ENCODE peak calls at places on chromosomes 5 and 9, in four cellular contexts. One of them, this sample, is unnamed. For H3K27me3, the result is how much of the 10 kb centered on the place peaks cover.

GRCh38 chr9:108272350-108272899 is 583.4 kb downstream of the ACTL7B start:
- DNase-seq in RWPE2: no peak
- DNase-seq in IMR-90: peak
- DNase-seq in lower lobe of right lung: peak
- DNase-seq in this sample: peak

GRCh38 chr9:35508069-35508468 is 18.2 kb downstream of the RUSC2 start:
- DNase-seq in RWPE2: no peak
- DNase-seq in IMR-90: peak
- DNase-seq in lower lobe of right lung: no peak
- DNase-seq in this sample: no peak

GRCh38 chr9:127682351-127683136 is 24.2 kb upstream of the CFAP157 start:
- DNase-seq in RWPE2: no peak
- DNase-seq in IMR-90: no peak
- DNase-seq in lower lobe of right lung: no peak
- DNase-seq in this sample: no peak

GRCh38 chr5:176427971-176428370 is 11.6 kb upstream of the CLTB start:
- DNase-seq in RWPE2: no peak
- DNase-seq in IMR-90: peak
- DNase-seq in lower lobe of right lung: no peak
- DNase-seq in this sample: no peak

GRCh38 chr9:38733503-38733902 is 13.6 kb upstream of the FAM240B start:
- DNase-seq in RWPE2: no peak
- DNase-seq in IMR-90: no peak
- DNase-seq in lower lobe of right lung: no peak
- DNase-seq in this sample: no peak

GRCh38 chr5:112125910-112126309 is 293.2 kb downstream of the EPB41L4A start:
- DNase-seq in RWPE2: no peak
- DNase-seq in IMR-90: peak
- DNase-seq in lower lobe of right lung: no peak
- DNase-seq in this sample: no peak

GRCh38 chr5:151406322-151406947 is 41.0 kb upstream of the SLC36A1 start:
- DNase-seq in RWPE2: no peak
- DNase-seq in IMR-90: peak
- DNase-seq in lower lobe of right lung: no peak
- DNase-seq in this sample: no peak

GRCh38 chr5:130323804-130324454 is 419.7 kb downstream of the CHSY3 start:
- DNase-seq in RWPE2: no peak
- DNase-seq in IMR-90: no peak
- DNase-seq in lower lobe of right lung: no peak
- DNase-seq in this sample: no peak

GRCh38 chr5:10283927-10284635 is 23.6 kb downstream of the CMBL start:
- DNase-seq in RWPE2: peak
- DNase-seq in IMR-90: peak
- DNase-seq in lower lobe of right lung: peak
- DNase-seq in this sample: peak

GRCh38 chr9:82934949-82935348 is 128.0 kb downstream of the RASEF start:
- DNase-seq in RWPE2: no peak
- DNase-seq in IMR-90: peak
- DNase-seq in lower lobe of right lung: no peak
- DNase-seq in this sample: peak

GRCh38 chr9:121939643-121940042 is 153.5 kb downstream of the TTLL11 start:
- DNase-seq in RWPE2: no peak
- DNase-seq in IMR-90: no peak
- DNase-seq in lower lobe of right lung: no peak
- DNase-seq in this sample: no peak

GRCh38 chr5:169649486-169649885 is 12.4 kb downstream of the DOCK2 start:
- DNase-seq in RWPE2: no peak
- DNase-seq in IMR-90: no peak
- DNase-seq in lower lobe of right lung: no peak
- DNase-seq in this sample: no peak

GRCh38 chr9:114016629-114017423 is 61.3 kb downstream of the AMBP start:
- DNase-seq in RWPE2: no peak
- DNase-seq in IMR-90: no peak
- DNase-seq in lower lobe of right lung: no peak
- DNase-seq in this sample: no peak

GRCh38 chr9:34884732-34885131 is 73.4 kb upstream of the PHF24 start:
- DNase-seq in RWPE2: no peak
- DNase-seq in IMR-90: no peak
- DNase-seq in lower lobe of right lung: no peak
- DNase-seq in this sample: no peak

GRCh38 chr9:134185536-134186011 is 21.2 kb upstream of the RNU6ATAC start:
- DNase-seq in RWPE2: no peak
- DNase-seq in IMR-90: no peak
- DNase-seq in lower lobe of right lung: no peak
- DNase-seq in this sample: peak

GRCh38 chr5:126267435-126267834 is 155.8 kb upstream of the GRAMD2B start:
- DNase-seq in RWPE2: no peak
- DNase-seq in IMR-90: no peak
- DNase-seq in lower lobe of right lung: no peak
- DNase-seq in this sample: no peak

GRCh38 chr5:156835905-156836304 is 14.2 kb upstream of the PPP1R2B start:
- DNase-seq in RWPE2: no peak
- DNase-seq in IMR-90: no peak
- DNase-seq in lower lobe of right lung: no peak
- DNase-seq in this sample: peak

GRCh38 chr5:137751869-137752491 is 2.2 kb downstream of the HNRNPA0 start:
- DNase-seq in RWPE2: no peak
- DNase-seq in IMR-90: peak
- DNase-seq in lower lobe of right lung: no peak
- DNase-seq in this sample: peak

GRCh38 chr5:180683523-180683922 is 34.1 kb upstream of the FLT4 start:
- DNase-seq in RWPE2: no peak
- DNase-seq in IMR-90: no peak
- DNase-seq in lower lobe of right lung: no peak
- DNase-seq in this sample: no peak

GRCh38 chr9:86943223-86943870 is 4.0 kb downstream of the GAS1 start:
- DNase-seq in RWPE2: no peak
- DNase-seq in IMR-90: no peak
- DNase-seq in lower lobe of right lung: no peak
- DNase-seq in this sample: no peak

GRCh38 chr9:20048985-20049384 is 260.1 kb upstream of the SLC24A2 start:
- DNase-seq in RWPE2: no peak
- DNase-seq in IMR-90: no peak
- DNase-seq in lower lobe of right lung: no peak
- DNase-seq in this sample: no peak

GRCh38 chr5:79002374-79002773 is 17.3 kb upstream of the ARSB start:
- DNase-seq in RWPE2: no peak
- DNase-seq in IMR-90: no peak
- DNase-seq in lower lobe of right lung: no peak
- DNase-seq in this sample: no peak

GRCh38 chr9:81538929-81539716 is 150.2 kb downstream of the TLE1 start:
- DNase-seq in RWPE2: no peak
- DNase-seq in IMR-90: peak
- DNase-seq in lower lobe of right lung: no peak
- DNase-seq in this sample: peak

GRCh38 chr5:144467795-144468194 is 297.1 kb downstream of the KCTD16 start:
- DNase-seq in RWPE2: no peak
- DNase-seq in IMR-90: peak
- DNase-seq in lower lobe of right lung: no peak
- DNase-seq in this sample: peak

GRCh38 chr5:1660037-1660400 is 136.3 kb upstream of the LPCAT1 start:
- DNase-seq in RWPE2: no peak
- DNase-seq in IMR-90: no peak
- DNase-seq in lower lobe of right lung: no peak
- DNase-seq in this sample: no peak
- H3K27me3 ChIP-seq in RWPE2: under half
- H3K27me3 ChIP-seq in IMR-90: half or more
- H3K27me3 ChIP-seq in lower lobe of right lung: under half
- H3K27me3 ChIP-seq in this sample: under half

GRCh38 chr9:135726138-135726853 is 24.3 kb downstream of the KCNT1 start:
- DNase-seq in RWPE2: no peak
- DNase-seq in IMR-90: no peak
- DNase-seq in lower lobe of right lung: no peak
- DNase-seq in this sample: no peak
- H3K27me3 ChIP-seq in RWPE2: under half
- H3K27me3 ChIP-seq in IMR-90: under half
- H3K27me3 ChIP-seq in lower lobe of right lung: under half
- H3K27me3 ChIP-seq in this sample: under half

GRCh38 chr9:89588271-89588879 is 16.4 kb upstream of the GADD45G start:
- DNase-seq in RWPE2: no peak
- DNase-seq in IMR-90: no peak
- DNase-seq in lower lobe of right lung: no peak
- DNase-seq in this sample: no peak
- H3K27me3 ChIP-seq in RWPE2: under half
- H3K27me3 ChIP-seq in IMR-90: under half
- H3K27me3 ChIP-seq in lower lobe of right lung: under half
- H3K27me3 ChIP-seq in this sample: under half

DNA sequence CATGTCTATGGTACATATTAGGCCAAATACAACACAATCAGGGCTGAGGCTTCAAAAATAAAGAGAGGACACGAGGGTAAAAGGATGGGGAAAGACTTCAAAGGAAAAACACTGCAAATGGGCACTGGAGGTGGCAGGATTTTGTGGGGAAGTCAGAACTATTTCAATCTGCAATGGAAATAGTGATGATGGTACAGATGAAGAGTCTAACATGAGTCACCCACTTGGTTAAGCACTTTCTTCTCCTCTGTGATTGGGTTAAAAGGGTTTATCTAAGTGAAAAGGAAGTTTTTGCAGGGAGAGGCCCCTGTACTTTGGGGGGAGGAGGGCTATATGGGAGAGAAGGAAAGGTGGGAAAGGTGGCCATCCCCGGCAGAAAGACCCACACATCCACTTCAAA is 4.5 kb upstream of the SH3GL2 start:
- DNase-seq in RWPE2: no peak
- DNase-seq in IMR-90: no peak
- DNase-seq in lower lobe of right lung: no peak
- DNase-seq in this sample: no peak
- H3K27me3 ChIP-seq in RWPE2: under half
- H3K27me3 ChIP-seq in IMR-90: under half
- H3K27me3 ChIP-seq in lower lobe of right lung: under half
- H3K27me3 ChIP-seq in this sample: under half

GRCh38 chr9:97500765-97501176 is 695 bp upstream of the TMOD1 start:
- DNase-seq in RWPE2: no peak
- DNase-seq in IMR-90: no peak
- DNase-seq in lower lobe of right lung: no peak
- DNase-seq in this sample: no peak
- H3K27me3 ChIP-seq in RWPE2: half or more
- H3K27me3 ChIP-seq in IMR-90: under half
- H3K27me3 ChIP-seq in lower lobe of right lung: under half
- H3K27me3 ChIP-seq in this sample: under half

GRCh38 chr9:131841765-131842318 is 102.0 kb upstream of the RAPGEF1 start:
- DNase-seq in RWPE2: no peak
- DNase-seq in IMR-90: no peak
- DNase-seq in lower lobe of right lung: no peak
- DNase-seq in this sample: no peak
- H3K27me3 ChIP-seq in RWPE2: under half
- H3K27me3 ChIP-seq in IMR-90: under half
- H3K27me3 ChIP-seq in lower lobe of right lung: under half
- H3K27me3 ChIP-seq in this sample: under half

DNA sequence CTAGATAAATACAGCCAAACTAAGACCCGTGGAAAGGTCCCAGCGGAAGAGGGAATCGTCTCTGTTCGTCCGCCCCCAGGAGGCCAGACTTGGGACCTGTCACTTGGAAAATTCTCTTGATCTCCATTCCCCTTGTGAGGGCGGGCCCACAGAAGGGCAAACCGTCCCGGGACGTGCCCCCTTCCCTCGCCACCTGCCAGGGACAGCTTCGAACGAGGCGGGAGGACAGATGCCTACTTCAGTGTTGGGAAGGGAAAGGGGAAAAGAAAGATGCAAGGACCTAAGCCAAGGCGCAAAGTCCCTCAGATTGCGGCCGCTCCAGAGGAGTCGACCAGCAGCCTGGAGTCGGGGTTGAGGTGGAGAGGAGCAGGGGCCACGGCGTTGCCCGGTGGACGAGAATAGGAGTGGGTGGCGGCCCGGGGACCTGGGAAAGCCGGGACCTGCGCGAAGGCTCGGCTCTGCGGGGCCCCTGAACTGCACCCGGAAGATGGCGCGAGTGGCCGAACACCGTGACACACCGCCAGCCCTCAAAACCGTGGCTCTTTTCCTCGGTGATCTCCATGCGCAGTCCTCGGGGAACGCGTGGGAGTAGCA is 4.4 kb upstream of the EBF1 start:
- DNase-seq in RWPE2: no peak
- DNase-seq in IMR-90: peak
- DNase-seq in lower lobe of right lung: peak
- DNase-seq in this sample: no peak
- H3K27me3 ChIP-seq in RWPE2: half or more
- H3K27me3 ChIP-seq in IMR-90: under half
- H3K27me3 ChIP-seq in lower lobe of right lung: half or more
- H3K27me3 ChIP-seq in this sample: under half

DNA sequence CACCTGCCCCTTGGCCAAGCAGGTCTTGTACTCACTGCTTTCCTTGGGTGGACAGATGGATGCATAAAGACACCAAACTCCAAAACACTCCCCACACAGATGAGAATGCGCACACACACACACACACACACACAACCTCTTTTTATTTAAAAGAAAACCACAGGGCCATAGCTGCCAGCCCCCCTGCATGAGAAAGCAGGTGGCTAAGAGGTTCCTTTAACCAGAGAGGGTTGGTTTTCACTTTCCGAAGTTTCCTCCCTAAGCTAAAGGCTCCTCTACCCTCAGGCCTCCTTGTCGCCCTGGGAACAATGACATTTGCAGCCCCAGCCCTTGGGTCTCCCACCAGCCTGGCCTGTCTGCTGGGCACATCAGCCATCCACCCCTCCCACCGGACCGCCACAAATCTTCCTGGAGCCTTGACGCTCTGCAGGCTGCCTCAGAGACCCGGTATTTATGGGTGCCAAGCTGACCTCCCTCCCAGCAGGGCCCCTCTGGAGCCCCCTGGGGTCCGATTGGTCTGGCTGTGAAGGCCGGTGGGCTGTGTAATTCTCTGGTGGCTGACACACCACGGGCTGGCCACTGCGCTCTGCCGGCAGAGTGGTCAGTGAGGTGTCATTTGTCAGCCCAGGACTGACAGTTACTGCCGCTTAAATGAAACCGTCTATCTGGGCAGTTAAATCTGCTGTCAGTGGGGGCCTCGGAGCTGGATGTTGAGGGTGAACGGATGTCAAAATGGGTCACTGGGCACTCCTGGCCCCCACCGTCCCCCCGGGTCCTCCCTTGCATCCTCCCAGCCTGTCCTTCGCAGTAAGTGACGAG is 10.9 kb downstream of the NR5A1 start:
- DNase-seq in RWPE2: no peak
- DNase-seq in IMR-90: no peak
- DNase-seq in lower lobe of right lung: no peak
- DNase-seq in this sample: no peak
- H3K27me3 ChIP-seq in RWPE2: under half
- H3K27me3 ChIP-seq in IMR-90: half or more
- H3K27me3 ChIP-seq in lower lobe of right lung: under half
- H3K27me3 ChIP-seq in this sample: under half

This sample was measured in Caco-2.